ENCODE peak calls at places on chromosomes 3 and 15, in four cellular contexts. E, T, G and N are unnamed samples.

GRCh38 chr3:188043891-188044290 is 110.1 kb upstream of the LPP start:
- DNase-seq in T (no peak), G (no peak), E (no peak), N (no peak)

GRCh38 chr3:15795563-15796308 is 2.0 kb downstream of the ANKRD28 start:
- DNase-seq in G (no peak), E (no peak), T (no peak), N (no peak)

GRCh38 chr15:51907136-51907862 is 64.3 kb downstream of the LEO1 start:
- DNase-seq in G (no peak), T (peak; percentile 39), E (peak; percentile 64), N (no peak)

GRCh38 chr3:178520436-178520835 is 15.8 kb upstream of the KCNMB2 start:
- DNase-seq in G (no peak), T (no peak), E (no peak), N (no peak)

GRCh38 chr3:13539285-13539625 is 9.7 kb upstream of the FBLN2 start:
- DNase-seq in T (no peak), G (no peak), E (no peak), N (no peak)

GRCh38 chr3:58026598-58026997 is 18.4 kb downstream of the FLNB start:
- DNase-seq in T (no peak), E (no peak), G (no peak), N (no peak)

GRCh38 chr15:85805392-85805791 is 10.7 kb upstream of the KLHL25 start:
- DNase-seq in T (no peak), E (no peak), G (no peak), N (no peak)

GRCh38 chr3:9216736-9217135 is 32.7 kb downstream of the SRGAP3 start:
- DNase-seq in E (no peak), T (no peak), G (no peak), N (no peak)

GRCh38 chr15:57509121-57509520 is 82.6 kb upstream of the MYZAP start:
- DNase-seq in T (no peak), G (no peak), E (no peak), N (no peak)

GRCh38 chr3:131221731-131222130 is 159.8 kb upstream of the NUDT16 start:
- DNase-seq in T (no peak), E (no peak), G (no peak), N (no peak)

DNA sequence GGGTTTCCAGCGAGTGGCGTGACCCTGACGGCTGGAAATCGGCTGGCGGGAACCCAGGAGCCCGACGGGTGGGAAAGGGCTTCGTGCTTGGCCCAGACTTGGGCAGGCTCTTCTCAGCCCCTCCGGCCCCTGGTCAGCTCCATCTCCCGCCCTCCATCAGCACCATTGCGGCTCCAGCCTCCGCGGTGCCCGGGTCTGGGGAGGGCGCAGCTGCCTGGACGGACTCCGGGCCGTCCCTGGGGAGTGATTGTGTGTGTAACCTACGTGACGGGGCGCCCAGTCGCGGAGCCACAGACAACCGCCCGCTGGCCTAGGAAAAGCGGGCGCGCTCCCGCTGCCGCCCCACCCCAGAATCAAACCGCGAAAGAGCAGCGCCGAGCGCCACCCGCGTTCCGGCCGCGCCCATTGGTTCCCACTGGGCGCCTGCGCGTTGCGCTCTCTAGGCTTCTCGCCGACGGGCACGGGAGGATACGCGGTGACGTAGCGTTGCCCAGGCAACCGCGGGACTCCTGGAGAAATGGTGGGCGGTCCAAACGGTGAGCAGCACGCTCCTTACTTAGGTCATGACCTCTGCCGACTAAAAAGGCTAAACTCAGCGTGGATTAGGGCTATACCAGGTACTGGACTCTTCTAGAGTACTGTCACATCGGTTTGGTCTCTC is at the start of gene CFAP20DC:
- DNase-seq in E (peak; percentile 91), G (peak; percentile 62), T (peak; percentile 80), N (peak; percentile 69)
- TF ChIP-seq POLR2A in E (peak; percentile 13), G (peak; percentile 84), T (peak; percentile 85), N (no peak)

DNA sequence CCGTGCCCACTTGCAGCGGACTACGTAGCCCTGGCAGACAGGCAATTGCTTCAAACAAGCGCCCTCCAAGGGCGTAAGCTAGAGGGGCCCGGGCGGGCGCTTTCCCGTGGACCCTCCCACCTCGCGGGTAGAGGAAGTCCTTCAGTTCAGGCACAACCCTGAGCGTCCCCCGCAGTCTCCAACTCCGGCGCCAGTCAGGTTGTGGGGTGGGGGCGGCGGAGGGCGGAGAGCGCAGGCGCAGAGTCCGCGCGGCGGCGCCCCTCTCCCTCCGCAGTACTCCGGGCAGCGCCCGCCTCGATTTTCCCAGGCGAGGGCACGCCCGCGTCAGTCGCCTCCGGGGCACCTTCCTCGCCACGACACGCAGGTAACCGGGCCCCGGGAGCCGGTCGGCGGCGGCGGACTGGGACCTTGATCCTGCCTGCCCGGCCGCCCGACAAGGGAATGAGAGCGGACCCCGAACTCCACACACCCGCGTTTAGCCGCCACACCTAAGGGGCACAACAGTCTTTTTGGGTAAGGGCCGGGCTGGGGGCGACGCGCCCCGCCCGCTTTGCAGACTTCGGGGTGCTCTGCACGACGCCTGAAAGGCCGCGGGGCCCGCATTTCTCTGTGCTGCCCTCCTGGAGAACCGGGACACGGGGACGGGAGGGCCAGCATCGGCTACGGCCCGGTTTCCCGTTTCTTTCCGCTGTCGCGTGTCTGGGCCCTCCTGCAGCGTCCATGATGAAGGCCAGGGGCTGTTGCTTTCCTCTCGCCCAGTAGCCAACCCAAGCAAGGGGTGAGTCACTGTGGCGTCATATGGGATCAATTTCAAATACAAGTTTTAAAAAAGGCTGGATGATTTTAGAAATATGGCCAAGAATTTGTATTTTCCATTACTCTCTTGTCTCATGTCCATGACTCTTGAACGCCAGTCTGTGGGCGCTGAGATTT is at the start of gene SLC35G2:
- DNase-seq in E (peak; percentile 30), T (peak; percentile 35), G (no peak), N (peak; percentile 35)
- TF ChIP-seq POLR2A in E (no peak), T (peak; percentile 30), G (peak; percentile 37), N (no peak)

GRCh38 chr15:90893175-90894090 is 9.1 kb downstream of the FES start:
- DNase-seq in E (no peak), T (no peak), G (no peak), N (no peak)
- TF ChIP-seq POLR2A in E (no peak), T (no peak), G (peak; percentile 18), N (no peak)

GRCh38 chr15:75761446-75762356 is 49.1 kb upstream of the CSPG4 start:
- DNase-seq in E (no peak), G (no peak), T (no peak), N (no peak)

GRCh38 chr15:75760689-75761435 is 48.2 kb upstream of the CSPG4 start:
- DNase-seq in T (no peak), E (no peak), G (no peak), N (no peak)

GRCh38 chr15:75753145-75753544 is 40.5 kb upstream of the CSPG4 start:
- DNase-seq in T (no peak), G (no peak), E (no peak), N (no peak)

GRCh38 chr15:75763137-75763611 is 50.5 kb upstream of the CSPG4 start:
- DNase-seq in E (no peak), G (no peak), T (no peak), N (no peak)

GRCh38 chr15:75758071-75758872 is 45.6 kb upstream of the CSPG4 start:
- DNase-seq in T (peak; percentile 98), E (peak; percentile 90), G (peak; percentile 38), N (peak; percentile 80)
- TF ChIP-seq POLR2A in T (peak; percentile 71), E (no peak), G (peak; percentile 74), N (peak; percentile 18)

DNA sequence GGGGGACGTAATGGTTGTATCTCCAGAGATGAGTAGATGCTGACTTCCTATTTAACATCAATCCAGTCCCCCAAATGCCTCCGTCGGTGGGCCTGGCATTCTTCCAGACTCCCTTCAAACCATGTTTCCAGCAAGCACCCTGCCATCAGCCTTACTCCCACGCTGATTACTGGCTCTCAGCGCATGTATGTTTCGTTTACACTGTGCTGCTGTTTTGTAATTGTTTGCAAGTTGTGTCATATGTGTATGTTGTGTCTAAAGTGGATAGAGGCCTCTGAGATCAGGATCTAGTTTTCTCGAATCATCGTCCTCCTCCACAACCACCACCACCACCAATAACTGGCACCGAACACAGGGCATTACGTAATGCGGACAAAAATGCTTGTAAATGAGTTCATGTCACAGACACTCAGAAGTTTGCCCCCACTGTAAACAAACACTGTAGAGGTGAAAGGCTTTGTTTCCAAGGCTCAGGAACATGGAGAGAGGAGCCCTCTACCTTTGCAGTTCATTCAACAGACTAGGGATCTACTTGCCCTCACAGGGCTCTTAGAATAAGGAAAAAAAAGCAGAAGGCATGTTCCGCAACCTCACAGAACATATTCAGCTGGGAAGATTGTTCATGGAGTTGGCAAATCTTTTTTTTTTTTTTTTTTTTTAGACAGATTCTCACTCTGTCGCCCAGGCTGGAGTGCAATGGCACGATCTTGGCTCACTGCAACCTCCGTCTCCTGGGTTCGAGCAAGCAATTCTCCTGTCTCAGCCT is 46.1 kb upstream of the SEMA4B start:
- DNase-seq in G (no peak), E (no peak), T (peak; percentile 62), N (no peak)
- TF ChIP-seq POLR2A in G (no peak), E (no peak), T (no peak), N (no peak)

GRCh38 chr3:11770477-11771381 is 76.0 kb downstream of the TAMM41 start:
- DNase-seq in E (peak; percentile 91), T (peak; percentile 51), G (peak; percentile 50), N (peak; percentile 79)
- TF ChIP-seq POLR2A in E (no peak), T (no peak), G (peak; percentile 74), N (no peak)

GRCh38 chr3:24025805-24026204 is 80.7 kb downstream of the NR1D2 start:
- DNase-seq in E (no peak), T (no peak), G (no peak), N (no peak)
- TF ChIP-seq POLR2A in E (no peak), T (no peak), G (no peak), N (no peak)

DNA sequence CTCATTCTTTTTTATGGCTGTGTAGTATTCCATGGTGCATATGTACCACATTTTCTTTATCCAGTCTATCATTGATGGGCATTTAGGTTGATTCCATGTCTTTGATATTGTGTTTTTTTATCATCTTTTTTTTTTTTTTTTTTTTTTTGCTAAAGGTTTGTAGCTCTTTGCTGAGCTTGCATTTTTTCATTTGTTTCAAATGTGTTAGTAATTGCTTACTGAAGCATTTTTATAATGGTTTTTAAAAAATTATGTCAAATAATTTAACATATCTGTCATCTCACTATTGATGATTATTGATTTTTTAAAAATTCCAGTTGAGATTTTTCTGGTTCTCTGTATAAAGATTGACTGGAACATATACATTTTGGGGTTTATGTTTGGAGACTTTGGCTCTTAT is 934.6 kb downstream of the TUSC7 start:
- DNase-seq in G (no peak), T (no peak), E (no peak), N (no peak)
- TF ChIP-seq POLR2A in G (no peak), T (no peak), E (no peak), N (no peak)

GRCh38 chr15:40593588-40594428 is at the start of gene KNL1:
- DNase-seq in G (peak; percentile 99), E (peak; percentile 92), T (peak; percentile 64), N (peak; percentile 59)
- TF ChIP-seq POLR2A in G (peak; percentile 68), E (no peak), T (no peak), N (peak; percentile 42)

DNA sequence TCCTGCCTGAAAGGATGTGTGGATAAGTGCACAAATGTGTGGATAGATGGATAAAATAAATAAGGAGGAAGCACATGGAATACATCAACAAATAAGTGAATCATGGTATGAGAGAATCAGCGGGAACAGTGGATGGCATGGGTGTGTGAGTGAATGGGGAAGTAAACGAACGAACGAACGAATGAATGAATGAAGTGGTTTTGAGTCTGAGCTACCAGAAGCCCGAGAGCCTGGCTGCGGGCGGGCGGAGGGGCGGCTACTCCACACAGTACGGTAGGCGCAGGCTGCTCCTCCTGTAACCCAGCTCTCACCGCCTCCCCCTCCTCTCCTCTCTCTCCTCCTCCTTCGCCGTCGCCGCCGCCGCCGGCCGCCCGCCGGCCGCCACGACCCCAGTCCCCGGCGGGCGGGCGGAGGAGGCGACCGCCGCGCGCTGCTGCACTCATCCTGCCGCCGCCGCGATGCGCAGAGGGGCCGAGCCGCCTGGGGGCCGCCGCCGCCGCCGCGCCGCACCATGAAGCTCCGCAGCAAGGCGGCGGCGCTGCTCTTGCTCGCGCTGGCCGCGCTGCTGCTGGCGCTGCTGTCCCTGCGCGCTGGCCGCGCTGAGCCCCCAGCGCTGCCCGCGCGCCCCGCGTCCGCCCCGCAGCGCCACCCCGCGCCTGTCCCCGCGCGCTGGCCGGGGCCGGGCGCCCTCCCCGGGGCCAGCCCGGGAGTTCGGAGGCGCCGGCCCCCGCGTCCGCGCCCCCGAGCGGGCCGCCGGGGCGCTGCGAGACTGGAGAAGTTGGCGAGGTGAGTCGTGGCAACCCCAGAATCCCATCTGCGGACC is at the start of gene GXYLT2:
- DNase-seq in E (peak; percentile 53), T (peak; percentile 58), G (no peak), N (peak; percentile 45)
- TF ChIP-seq POLR2A in E (no peak), T (peak; percentile 46), G (no peak), N (no peak)